ENCODE peak calls at places on chromosomes 7 and 10, in four cellular contexts. E is osteoblast, D is GM10248, M is Caco-2. U is an unnamed sample.

GRCh38 chr7:105690286-105690915 is 109.1 kb upstream of the EFCAB10 start:
- DNase-seq in E (no peak), D (no peak), M (no peak), U (no peak)

GRCh38 chr7:150685219-150686029 is at the start of gene GIMAP2:
- DNase-seq in E (peak; percentile 70), D (peak; percentile 61), M (no peak), U (no peak)

GRCh38 chr7:93819699-93820098 is 70.9 kb downstream of the TFPI2 start:
- DNase-seq in E (no peak), D (no peak), M (no peak), U (no peak)

GRCh38 chr7:42661312-42661711 is 250.6 kb downstream of the C7orf25 start:
- DNase-seq in E (peak; percentile 8), D (no peak), M (no peak), U (no peak)

GRCh38 chr7:143372070-143372469 is 9.1 kb upstream of the ZYX start:
- DNase-seq in E (peak; percentile 21), D (no peak), M (no peak), U (peak; percentile 63)

GRCh38 chr7:102467581-102468415 is 3.0 kb downstream of the LRWD1 start:
- DNase-seq in E (peak; percentile 88), D (no peak), M (no peak), U (no peak)

GRCh38 chr10:60425392-60426110 is 35.9 kb upstream of the ANK3 start:
- DNase-seq in E (no peak), D (no peak), M (no peak), U (no peak)

GRCh38 chr10:52334595-52334994 is 20.5 kb downstream of the DKK1 start:
- DNase-seq in E (no peak), D (no peak), M (no peak), U (no peak)

GRCh38 chr10:97333351-97333600 is 1.3 kb downstream of the FRAT2 start:
- DNase-seq in E (peak; percentile 93), D (no peak), M (no peak), U (no peak)

GRCh38 chr10:87752571-87752970 is 65.5 kb downstream of the ATAD1 start:
- DNase-seq in E (no peak), D (no peak), M (no peak), U (no peak)

GRCh38 chr10:79483948-79484347 is 28.4 kb upstream of the EIF5AL1 start:
- DNase-seq in E (peak; percentile 84), D (no peak), M (no peak), U (peak; percentile 87)

GRCh38 chr10:54063514-54063913 is 737.5 kb downstream of the PCDH15 start:
- DNase-seq in E (no peak), D (no peak), M (no peak), U (no peak)

GRCh38 chr10:124722812-124723783 is 21.1 kb downstream of the FAM53B start:
- DNase-seq in E (peak; percentile 88), D (peak; percentile 91), M (no peak), U (no peak)

GRCh38 chr10:59852671-59853070 is 53.7 kb downstream of the CCDC6 start:
- DNase-seq in E (no peak), D (no peak), M (no peak), U (no peak)

GRCh38 chr10:77613476-77614130 is 24.0 kb downstream of the KCNMA1 start:
- DNase-seq in E (no peak), D (no peak), M (no peak), U (no peak)

GRCh38 chr10:117457071-117457810 is 82.0 kb upstream of the PDZD8 start:
- DNase-seq in E (no peak), D (no peak), M (no peak), U (no peak)

GRCh38 chr7:148238926-148239325 is 351.6 kb upstream of the C7orf33 start:
- DNase-seq in E (no peak), D (no peak), M (no peak), U (no peak)

GRCh38 chr10:58477122-58477521 is 35.5 kb upstream of the BICC1 start:
- DNase-seq in E (peak; percentile 44), D (no peak), M (no peak), U (no peak)

GRCh38 chr7:128891110-128891941 is 19.2 kb downstream of the KCP start:
- DNase-seq in E (peak; percentile 67), D (no peak), M (peak; percentile 74), U (no peak)

GRCh38 chr7:46291601-46292150 is 370.6 kb upstream of the IGFBP3 start:
- DNase-seq in E (peak; percentile 60), D (no peak), M (no peak), U (no peak)

GRCh38 chr10:91908358-91909177 is 718 bp downstream of the FGFBP3 start:
- DNase-seq in E (peak; percentile 93), D (peak; percentile 86), M (peak; percentile 90), U (peak; percentile 93)

GRCh38 chr7:18400726-18401125 is 94.8 kb upstream of the HDAC9 start:
- DNase-seq in E (no peak), D (no peak), M (no peak), U (no peak)

GRCh38 chr7:92706563-92706962 is 116.4 kb upstream of the FAM133B start:
- DNase-seq in E (no peak), D (no peak), M (no peak), U (no peak)

GRCh38 chr7:50614721-50615518 is 49.7 kb upstream of the DDC start:
- DNase-seq in E (no peak), D (no peak), M (peak; percentile 47), U (no peak)

GRCh38 chr7:2508327-2509231 is 11.0 kb upstream of the LFNG start:
- DNase-seq in E (peak; percentile 97), D (peak; percentile 71), M (no peak), U (peak; percentile 95)

GRCh38 chr7:12640299-12641096 is 46.9 kb upstream of the ARL4A start:
- DNase-seq in E (no peak), D (no peak), M (peak; percentile 59), U (no peak)

GRCh38 chr7:134449596-134450194 is 9.2 kb downstream of the AKR1B1 start:
- DNase-seq in E (no peak), D (no peak), M (no peak), U (no peak)

GRCh38 chr10:91762878-91763277 is 35.3 kb upstream of the TNKS2 start:
- DNase-seq in E (no peak), D (no peak), M (no peak), U (no peak)

GRCh38 chr10:100847440-100847839 is 65.3 kb upstream of the SLF2 start:
- DNase-seq in E (no peak), D (no peak), M (no peak), U (no peak)

GRCh38 chr10:132488231-132488821 is 49.3 kb upstream of the INPP5A start:
- DNase-seq in E (peak; percentile 38), D (no peak), M (no peak), U (no peak)

GRCh38 chr10:113997428-113997827 is 46.2 kb upstream of the ADRB1 start:
- DNase-seq in E (no peak), D (no peak), M (no peak), U (peak; percentile 32)

GRCh38 chr7:47239927-47240570 is 341.9 kb downstream of the TNS3 start:
- DNase-seq in E (no peak), D (no peak), M (no peak), U (peak; percentile 76)

GRCh38 chr7:151876112-151876898 is 610 bp downstream of the PRKAG2 start:
- DNase-seq in E (peak; percentile 90), D (peak; percentile 45), M (peak; percentile 66), U (peak; percentile 97)

GRCh38 chr7:69213882-69214281 is 384.4 kb upstream of the AUTS2 start:
- DNase-seq in E (no peak), D (no peak), M (no peak), U (no peak)

GRCh38 chr7:455110-455928 is 64.3 kb downstream of the PDGFA start:
- DNase-seq in E (peak; percentile 96), D (no peak), M (no peak), U (no peak)